ENCODE peak calls at places on chromosome 14, in ten cellular contexts. P is dorsolateral prefrontal cortex; S is uterus; O is AG04450; A is CD4-positive, alpha-beta T cell; Q is kidney epithelial cell; Y is HL-60; X is heart left ventricle; W is Calu3; Z is CD8-positive, alpha-beta T cell. J is an unnamed sample.

GRCh38 chr14:90452366-90452765 is 55.5 kb downstream of the CALM1 start:
- DNase-seq in X (no peak), P (no peak), O (no peak), W (no peak), Q (no peak), Z (no peak), S (no peak), A (no peak), Y (no peak), J (no peak)

GRCh38 chr14:102591372-102591943 is 991 bp upstream of the RCOR1 start:
- DNase-seq in Y (no peak), W (peak), O (no peak), A (peak), X (peak), S (peak), Z (peak), P (no peak), Q (no peak), J (peak)

GRCh38 chr14:31261859-31262739 is 54.5 kb upstream of the HECTD1 start:
- DNase-seq in P (no peak), S (peak), A (no peak), O (no peak), Z (no peak), Y (peak), Q (no peak), X (peak), W (peak), J (no peak)

GRCh38 chr14:91406982-91407381 is 10.6 kb downstream of the CCDC88C start:
- DNase-seq in Q (no peak), Z (no peak), S (no peak), P (no peak), A (no peak), Y (no peak), W (no peak), O (no peak), X (no peak), J (no peak)

GRCh38 chr14:71610149-71610548 is 322.1 kb upstream of the RGS6 start:
- DNase-seq in P (no peak), A (no peak), W (no peak), Q (no peak), X (no peak), O (no peak), S (no peak), Z (no peak), Y (no peak), J (no peak)

GRCh38 chr14:75022655-75023054 is 19.9 kb downstream of the EIF2B2 start:
- DNase-seq in S (no peak), Q (no peak), W (peak), X (peak), A (no peak), O (no peak), P (no peak), Z (no peak), Y (no peak), J (no peak)

GRCh38 chr14:96151242-96151641 is 53.4 kb upstream of the BDKRB2 start:
- DNase-seq in W (no peak), Y (no peak), A (no peak), Q (no peak), Z (no peak), S (no peak), O (no peak), P (no peak), X (no peak), J (peak)

GRCh38 chr14:36773136-36773540 is 111.5 kb downstream of the PAX9 start:
- DNase-seq in Y (no peak), Z (no peak), O (no peak), A (no peak), X (no peak), S (no peak), Q (no peak), W (peak), P (no peak), J (no peak)

GRCh38 chr14:55301722-55302121 is 30.5 kb downstream of the FBXO34 start:
- DNase-seq in S (no peak), P (no peak), W (peak), Q (peak), X (no peak), Y (no peak), O (no peak), A (no peak), Z (no peak), J (no peak)

GRCh38 chr14:92922883-92923743 is at the start of gene CHGA:
- DNase-seq in O (no peak), A (no peak), Z (peak), S (no peak), P (peak), X (peak), Q (no peak), Y (peak), W (peak), J (peak)

GRCh38 chr14:64089920-64090319 is 204.3 kb downstream of the ESR2 start:
- DNase-seq in W (no peak), Z (no peak), S (no peak), Y (no peak), A (no peak), P (no peak), X (no peak), Q (no peak), O (no peak), J (no peak)

GRCh38 chr14:55328317-55328716 is 57.1 kb downstream of the FBXO34 start:
- DNase-seq in W (no peak), Y (no peak), A (no peak), P (no peak), O (no peak), S (no peak), Q (no peak), Z (no peak), X (no peak), J (no peak)

GRCh38 chr14:101737414-101738367 is 23.8 kb upstream of the PPP2R5C start:
- DNase-seq in Q (no peak), Y (no peak), Z (peak), P (no peak), S (no peak), W (no peak), O (no peak), A (peak), X (no peak), J (no peak)

GRCh38 chr14:76926521-76927251 is 100.5 kb downstream of the LRRC74A start:
- DNase-seq in P (peak), A (peak), Y (no peak), Q (no peak), Z (peak), X (peak), O (no peak), S (peak), W (no peak), J (no peak)

GRCh38 chr14:97602438-97603117 is 805.4 kb downstream of the VRK1 start:
- DNase-seq in W (no peak), X (no peak), P (no peak), Z (peak), O (no peak), Q (no peak), Y (no peak), S (no peak), A (peak), J (no peak)

GRCh38 chr14:39268393-39268792 is 34.7 kb downstream of the MIA2 start:
- DNase-seq in O (no peak), P (no peak), A (no peak), S (no peak), Y (no peak), Q (no peak), X (no peak), Z (no peak), W (no peak), J (no peak)

GRCh38 chr14:59349154-59349772 is 115.9 kb downstream of the GPR135 start:
- DNase-seq in X (no peak), S (no peak), Y (no peak), Z (no peak), O (no peak), P (no peak), A (no peak), Q (no peak), W (no peak), J (no peak)

GRCh38 chr14:63922696-63923421 is 70.1 kb downstream of the SYNE2 start:
- DNase-seq in Z (no peak), S (no peak), P (no peak), Q (peak), Y (no peak), X (no peak), W (peak), A (no peak), O (no peak), J (no peak)

GRCh38 chr14:94469261-94469660 is 6.7 kb downstream of the SERPINA9 start:
- DNase-seq in P (no peak), S (no peak), A (no peak), X (no peak), Q (no peak), O (no peak), Y (no peak), W (no peak), Z (no peak), J (no peak)

GRCh38 chr14:105479438-105480164 is 5.0 kb downstream of the CRIP2 start:
- DNase-seq in P (no peak), S (no peak), W (no peak), O (no peak), X (no peak), A (no peak), Q (no peak), Z (no peak), Y (no peak), J (no peak)
- TF ChIP-seq CTCF in P (no peak), S (no peak), W (no peak), O (no peak), X (no peak), A (no peak), Q (no peak), Z (no peak), Y (no peak), J (no peak)

DNA sequence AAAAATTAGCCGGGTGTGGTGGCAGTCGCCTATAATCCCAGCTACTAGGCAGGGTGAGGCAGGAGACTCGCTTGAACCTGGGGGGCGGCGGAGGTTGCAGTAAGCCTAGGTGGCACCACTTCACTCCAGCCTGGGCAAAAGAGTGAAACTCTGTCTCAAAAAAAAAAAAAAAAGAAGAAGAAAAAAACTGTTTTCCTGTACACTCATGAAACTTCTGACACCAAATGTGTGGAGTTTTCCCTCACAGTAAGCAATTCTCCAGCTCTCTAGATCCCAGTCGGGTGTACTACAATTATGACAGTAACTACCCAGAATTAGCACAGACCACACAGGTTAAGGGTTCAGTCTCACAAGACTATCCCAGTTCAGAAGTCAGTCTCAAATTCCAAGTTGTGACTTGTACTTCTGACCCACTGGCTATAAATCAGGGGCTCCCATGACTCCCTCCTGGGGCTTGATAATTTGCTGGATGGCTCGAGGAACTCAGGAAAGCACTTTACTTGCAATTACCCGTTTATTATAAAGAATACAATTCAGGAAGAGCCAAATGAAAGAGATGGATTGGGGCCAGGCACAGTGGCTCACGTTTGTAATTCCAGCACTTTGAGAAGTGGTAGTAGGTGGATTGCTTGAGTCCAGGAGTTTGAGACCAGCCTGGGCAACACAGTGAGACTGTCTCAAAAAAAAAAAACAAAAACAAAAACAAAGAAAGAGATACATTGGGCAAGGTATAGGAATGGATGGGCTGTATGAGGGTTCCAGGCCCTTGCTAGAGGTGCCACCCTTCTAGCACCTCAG is 12.4 kb upstream of the ARF6 start:
- DNase-seq in Z (no peak), O (no peak), A (no peak), X (no peak), Y (no peak), S (no peak), Q (no peak), W (no peak), P (no peak), J (no peak)
- TF ChIP-seq CTCF in Z (no peak), O (no peak), A (no peak), X (no peak), Y (no peak), S (no peak), Q (no peak), W (no peak), P (no peak), J (no peak)

GRCh38 chr14:67557118-67557517 is 24.0 kb downstream of the PLEKHH1 start:
- DNase-seq in P (no peak), O (no peak), W (no peak), X (no peak), A (no peak), Y (no peak), Q (no peak), S (no peak), Z (no peak), J (no peak)
- TF ChIP-seq CTCF in P (no peak), O (no peak), W (no peak), X (no peak), A (no peak), Y (no peak), Q (no peak), S (no peak), Z (no peak), J (no peak)

DNA sequence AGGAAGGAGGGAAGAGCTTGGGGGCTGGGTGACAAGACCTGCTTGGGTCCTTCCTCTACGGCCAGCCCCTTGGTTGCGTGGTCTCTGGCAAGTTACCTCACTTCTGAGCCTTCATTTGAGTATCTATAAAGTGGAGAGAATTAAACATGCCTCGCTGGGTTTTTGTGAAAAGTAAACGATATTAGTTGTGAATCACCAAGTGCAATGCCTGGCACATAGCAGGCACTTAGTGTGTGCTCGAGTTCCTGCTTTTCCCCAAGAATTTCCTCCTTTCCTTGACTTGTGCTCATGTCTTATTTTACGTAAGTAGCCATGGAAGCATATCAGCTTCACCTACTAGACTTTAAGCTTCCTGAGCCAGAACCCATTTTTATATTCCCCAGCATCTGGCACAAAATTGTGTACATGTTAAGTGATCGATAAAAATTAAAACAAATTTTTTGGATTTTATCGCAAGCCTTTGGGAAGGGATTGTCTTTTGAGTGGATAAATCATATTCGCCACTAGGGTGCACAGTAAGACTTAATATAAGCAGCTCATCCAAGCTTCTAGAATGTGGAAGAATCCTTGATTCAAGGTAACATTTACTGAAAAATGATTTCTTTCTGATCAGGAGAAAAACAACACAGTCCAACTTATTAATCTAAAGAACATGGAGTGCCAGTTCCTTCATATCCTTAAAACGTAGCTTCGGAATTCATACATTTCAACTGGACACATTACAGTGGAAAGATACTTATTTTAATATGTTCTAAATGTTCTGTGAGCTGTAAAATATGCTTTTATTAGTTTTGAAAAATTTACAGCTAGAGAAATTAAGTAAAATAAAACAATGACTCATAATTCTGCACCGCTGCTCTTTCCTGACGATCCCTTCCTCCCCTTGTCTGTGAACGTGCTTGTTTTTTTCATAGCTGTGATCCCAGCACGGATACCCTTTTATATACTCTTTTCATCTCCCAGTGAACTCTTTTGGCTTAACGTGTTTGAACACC is 62.0 kb downstream of the SLC25A47 start:
- DNase-seq in A (no peak), P (no peak), X (no peak), Q (no peak), W (no peak), Z (no peak), S (no peak), Y (no peak), O (no peak), J (no peak)
- TF ChIP-seq CTCF in A (no peak), P (peak), X (peak), Q (peak), W (peak), Z (no peak), S (peak), Y (no peak), O (peak), J (peak)

DNA sequence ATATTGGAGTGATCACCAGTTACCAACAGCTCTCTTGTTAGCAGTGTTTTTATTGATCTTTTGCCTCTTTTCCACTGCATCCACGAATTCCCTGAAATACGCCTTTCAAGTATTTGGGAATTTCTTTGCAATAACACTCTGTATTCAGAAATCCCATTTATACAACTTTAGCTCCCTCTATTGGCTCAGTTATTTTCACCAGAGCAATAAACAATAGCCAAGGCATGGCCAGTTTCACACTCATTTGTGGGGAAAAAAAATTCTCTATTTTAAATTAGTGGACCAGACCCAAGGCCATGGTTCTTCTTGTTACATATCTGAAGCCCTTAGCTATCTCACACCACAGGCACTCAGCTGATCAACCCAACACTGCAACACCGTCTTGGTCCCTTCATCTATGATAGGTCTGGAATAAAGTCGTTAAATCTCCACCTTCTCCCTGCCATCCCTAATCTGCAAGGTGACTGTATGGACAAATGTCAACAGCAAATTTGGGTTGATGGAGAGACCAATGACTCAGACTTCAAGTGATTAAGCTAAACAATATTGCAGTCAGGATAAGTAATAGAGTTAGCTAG is 92.4 kb upstream of the TMEM260 start:
- DNase-seq in P (no peak), Q (no peak), X (no peak), S (no peak), W (no peak), Y (no peak), O (no peak), Z (no peak), A (no peak), J (no peak)
- TF ChIP-seq CTCF in P (peak), Q (peak), X (peak), S (peak), W (peak), Y (no peak), O (peak), Z (no peak), A (no peak), J (peak)

J was measured in type B pancreatic cell.